ENCODE peak calls at places on chromosomes 13 and 19, in ten cellular contexts. G is SHP77 treated with DMSO at 0.1 percent for 48 hours; Y is WTC11; I is RPMI7951; W is aorta; M is neural progenitor cell; Z is NCI-H2171; X is Caki2; Q is AML-193; H is activated naive CD4-positive, alpha-beta T cell. T is an unnamed sample.
A peak's percentile ranks its signal among the peaks of the same experiment; 100 is the strongest.

GRCh38 chr13:111480976-111481375 is 160.5 kb downstream of the TEX29 start:
- DNase-seq in I (no peak), W (peak; percentile 63), G (peak; percentile 100), Q (no peak), Y (no peak), H (no peak), Z (no peak), M (no peak), X (no peak), T (no peak)

GRCh38 chr19:49553451-49554271 is 25.9 kb downstream of the RCN3 start:
- DNase-seq in Y (no peak), X (no peak), Z (no peak), W (no peak), I (peak; percentile 14), M (no peak), H (no peak), Q (no peak), G (no peak), T (no peak)

GRCh38 chr19:17996826-17997316 is 11.1 kb upstream of the ARRDC2 start:
- DNase-seq in M (peak; percentile 85), Q (peak; percentile 67), G (peak; percentile 58), W (peak; percentile 96), H (peak; percentile 74), Y (peak; percentile 91), X (peak; percentile 77), I (peak; percentile 68), Z (peak; percentile 39), T (peak; percentile 67)

GRCh38 chr13:100102042-100102441 is 13.1 kb downstream of the PCCA start:
- DNase-seq in H (no peak), Z (no peak), G (no peak), Q (no peak), W (no peak), M (no peak), X (no peak), Y (no peak), I (no peak), T (no peak)

GRCh38 chr19:54154603-54155345 is 4.7 kb downstream of the LENG1 start:
- DNase-seq in Z (no peak), G (no peak), X (no peak), H (no peak), Y (no peak), W (no peak), I (peak; percentile 82), M (no peak), Q (no peak), T (no peak)

GRCh38 chr13:110616103-110617101 is 1.1 kb downstream of the NAXD start:
- DNase-seq in M (peak; percentile 56), W (peak; percentile 86), I (peak; percentile 45), Z (no peak), X (peak; percentile 23), H (no peak), G (no peak), Y (peak; percentile 31), Q (no peak), T (no peak)

GRCh38 chr19:7168941-7169340 is 99.4 kb downstream of the ZNF557 start:
- DNase-seq in Y (no peak), X (no peak), G (no peak), Q (no peak), H (no peak), W (peak; percentile 34), I (no peak), M (no peak), Z (no peak), T (no peak)

GRCh38 chr13:44050450-44051063 is 170.9 kb downstream of the LACC1 start:
- DNase-seq in Y (no peak), I (peak; percentile 18), H (no peak), X (no peak), Q (peak; percentile 26), Z (no peak), W (no peak), G (no peak), M (no peak), T (no peak)

GRCh38 chr19:49425922-49426592 is 869 bp downstream of the GFY start:
- DNase-seq in Z (peak; percentile 78), Q (no peak), H (no peak), W (no peak), M (peak; percentile 81), Y (peak; percentile 99), X (no peak), I (no peak), G (no peak), T (no peak)

GRCh38 chr13:42549555-42549941 is 24.4 kb upstream of the TNFSF11 start:
- DNase-seq in W (no peak), Y (no peak), H (no peak), G (no peak), M (no peak), Z (no peak), Q (no peak), I (no peak), X (no peak), T (no peak)

GRCh38 chr13:71867101-71867814 is at the start of gene DACH1:
- DNase-seq in Q (peak; percentile 99), G (peak; percentile 93), X (peak; percentile 66), Z (peak; percentile 94), W (peak; percentile 66), I (peak; percentile 39), H (no peak), Y (peak; percentile 29), M (peak; percentile 86), T (no peak)

GRCh38 chr13:24741016-24741662 is 22.8 kb upstream of the RNF17 start:
- DNase-seq in H (no peak), Q (no peak), X (no peak), G (no peak), M (no peak), Y (no peak), W (no peak), I (no peak), Z (no peak), T (no peak)

GRCh38 chr19:18940791-18941627 is at the start of gene HOMER3:
- DNase-seq in M (peak; percentile 91), Y (peak; percentile 71), Q (peak; percentile 23), X (no peak), W (peak; percentile 96), I (peak; percentile 57), H (peak; percentile 35), Z (peak; percentile 72), G (no peak), T (no peak)

GRCh38 chr19:2080336-2080988 is 15.7 kb downstream of the MOB3A start:
- DNase-seq in Y (no peak), X (no peak), Q (no peak), G (no peak), M (no peak), W (no peak), I (no peak), Z (no peak), H (no peak), T (no peak)

GRCh38 chr13:85148009-85148408 is 651.2 kb downstream of the SLITRK6 start:
- DNase-seq in W (no peak), Y (no peak), H (no peak), G (peak; percentile 98), X (no peak), M (peak; percentile 87), Q (no peak), Z (no peak), I (no peak), T (no peak)

GRCh38 chr13:61156753-61157152 is 258.9 kb downstream of the PCDH20 start:
- DNase-seq in W (no peak), X (no peak), Q (no peak), G (no peak), H (no peak), Z (no peak), Y (no peak), M (no peak), I (no peak), T (no peak)

GRCh38 chr13:24694907-24695306 is 14.7 kb downstream of the ATP12A start:
- DNase-seq in Z (no peak), W (no peak), M (no peak), G (no peak), I (no peak), Y (no peak), X (no peak), Q (no peak), H (no peak), T (no peak)

GRCh38 chr13:96053003-96053703 is at the start of gene UGGT2:
- DNase-seq in M (peak; percentile 90), H (no peak), X (peak; percentile 87), I (peak; percentile 91), W (peak; percentile 99), Q (no peak), G (peak; percentile 93), Y (peak; percentile 80), Z (peak; percentile 72), T (peak; percentile 82)

GRCh38 chr19:45405435-45406164 is 731 bp upstream of the PPP1R13L start:
- DNase-seq in Z (peak; percentile 95), H (peak; percentile 43), I (peak; percentile 94), X (peak; percentile 98), Y (peak; percentile 93), W (peak; percentile 96), G (peak; percentile 67), M (peak; percentile 92), Q (peak; percentile 84), T (peak; percentile 87)

GRCh38 chr13:19587635-19588300 is 26.4 kb upstream of the TPTE2 start:
- DNase-seq in H (no peak), Y (no peak), M (no peak), G (peak; percentile 54), I (peak; percentile 75), X (peak; percentile 36), Z (no peak), Q (peak; percentile 79), W (no peak), T (no peak)

GRCh38 chr19:55358943-55359908 is 3.8 kb downstream of the GARIN5B start:
- DNase-seq in W (no peak), H (no peak), Y (no peak), Q (no peak), I (no peak), X (no peak), M (no peak), G (peak; percentile 12), Z (peak; percentile 95), T (no peak)

GRCh38 chr13:20209937-20210336 is 17.2 kb upstream of the GJB2 start:
- DNase-seq in X (no peak), M (no peak), G (no peak), W (no peak), I (no peak), Z (no peak), Y (no peak), Q (no peak), H (no peak), T (no peak)

GRCh38 chr13:94154362-94154761 is 325.1 kb downstream of the DCT start:
- DNase-seq in Z (no peak), H (no peak), W (no peak), X (no peak), M (no peak), Y (no peak), G (no peak), Q (no peak), I (peak; percentile 10), T (no peak)

GRCh38 chr19:28560786-28561185 is 652.2 kb downstream of the UQCRFS1 start:
- DNase-seq in W (no peak), Y (no peak), G (no peak), H (no peak), M (no peak), X (no peak), Q (no peak), Z (no peak), I (no peak), T (no peak)

GRCh38 chr19:29006057-29006735 is 206.8 kb downstream of the UQCRFS1 start:
- DNase-seq in Q (no peak), I (no peak), H (no peak), X (peak; percentile 44), M (no peak), Y (no peak), W (peak; percentile 9), Z (no peak), G (no peak), T (no peak)

GRCh38 chr19:17762505-17763229 is 11.4 kb downstream of the FCHO1 start:
- DNase-seq in Z (no peak), Q (no peak), I (peak; percentile 77), W (no peak), M (peak; percentile 94), X (peak; percentile 67), G (peak; percentile 28), H (no peak), Y (peak; percentile 91), T (peak; percentile 40)

GRCh38 chr19:41327499-41328156 is 17.7 kb downstream of the CCDC97 start:
- DNase-seq in Y (peak; percentile 40), H (peak; percentile 52), X (peak; percentile 76), W (peak; percentile 86), Q (peak; percentile 77), I (peak; percentile 81), G (no peak), M (no peak), Z (no peak), T (no peak)

GRCh38 chr19:46330319-46330918 is 16.5 kb upstream of the PPP5C start:
- DNase-seq in I (no peak), W (no peak), M (no peak), Z (no peak), G (no peak), Y (no peak), Q (no peak), X (no peak), H (no peak), T (no peak)

T was measured in GOT3.